ENCODE peak calls at places on chromosomes 12 and 14, in four cellular contexts. One of them, this sample, is unnamed.

GRCh38 chr12:131048611-131048990 is 94.9 kb downstream of the ADGRD1 start:
- DNase-seq in GM12892: no peak
- DNase-seq in lower leg skin: no peak
- DNase-seq in HT-29: no peak
- DNase-seq in this sample: no peak

GRCh38 chr12:115149685-115150378 is 465.9 kb upstream of the TBX3 start:
- DNase-seq in GM12892: no peak
- DNase-seq in lower leg skin: no peak
- DNase-seq in HT-29: no peak
- DNase-seq in this sample: no peak

GRCh38 chr14:54783660-54784015 is 119.0 kb downstream of the GCH1 start:
- DNase-seq in GM12892: no peak
- DNase-seq in lower leg skin: no peak
- DNase-seq in HT-29: no peak
- DNase-seq in this sample: no peak

GRCh38 chr12:93202688-93203087 is 175.0 kb upstream of the NUDT4 start:
- DNase-seq in GM12892: no peak
- DNase-seq in lower leg skin: no peak
- DNase-seq in HT-29: no peak
- DNase-seq in this sample: no peak

GRCh38 chr14:102504302-102504950 is 5.2 kb downstream of the ANKRD9 start:
- DNase-seq in GM12892: no peak
- DNase-seq in lower leg skin: no peak
- DNase-seq in HT-29: no peak
- DNase-seq in this sample: no peak

GRCh38 chr12:96420255-96420930 is 20.2 kb upstream of the CDK17 start:
- DNase-seq in GM12892: no peak
- DNase-seq in lower leg skin: no peak
- DNase-seq in HT-29: no peak
- DNase-seq in this sample: no peak

GRCh38 chr12:32532415-32532814 is 133.1 kb downstream of the FGD4 start:
- DNase-seq in GM12892: no peak
- DNase-seq in lower leg skin: no peak
- DNase-seq in HT-29: no peak
- DNase-seq in this sample: no peak

GRCh38 chr14:74429221-74429691 is 3.2 kb upstream of the SYNDIG1L start:
- DNase-seq in GM12892: no peak
- DNase-seq in lower leg skin: no peak
- DNase-seq in HT-29: no peak
- DNase-seq in this sample: no peak

GRCh38 chr14:91331761-91332447 is 85.7 kb downstream of the CCDC88C start:
- DNase-seq in GM12892: no peak
- DNase-seq in lower leg skin: no peak
- DNase-seq in HT-29: peak; percentile 9
- DNase-seq in this sample: peak; percentile 82

GRCh38 chr14:54976316-54976715 is 50.6 kb downstream of the WDHD1 start:
- DNase-seq in GM12892: no peak
- DNase-seq in lower leg skin: no peak
- DNase-seq in HT-29: no peak
- DNase-seq in this sample: no peak

GRCh38 chr14:75562048-75562447 is 16.4 kb upstream of the FLVCR2 start:
- DNase-seq in GM12892: no peak
- DNase-seq in lower leg skin: no peak
- DNase-seq in HT-29: no peak
- DNase-seq in this sample: peak; percentile 22

GRCh38 chr12:104769207-104769606 is 188.9 kb downstream of the SLC41A2 start:
- DNase-seq in GM12892: no peak
- DNase-seq in lower leg skin: no peak
- DNase-seq in HT-29: no peak
- DNase-seq in this sample: no peak

GRCh38 chr12:71626768-71627167 is 36.9 kb downstream of the ZFC3H1 start:
- DNase-seq in GM12892: no peak
- DNase-seq in lower leg skin: no peak
- DNase-seq in HT-29: no peak
- DNase-seq in this sample: no peak

GRCh38 chr12:120468846-120469449 is 600 bp downstream of the SRSF9 start:
- DNase-seq in GM12892: no peak
- DNase-seq in lower leg skin: no peak
- DNase-seq in HT-29: no peak
- DNase-seq in this sample: no peak

GRCh38 chr12:41531147-41531829 is 343.2 kb downstream of the PDZRN4 start:
- DNase-seq in GM12892: no peak
- DNase-seq in lower leg skin: no peak
- DNase-seq in HT-29: no peak
- DNase-seq in this sample: no peak

GRCh38 chr12:117300131-117300530 is 61.3 kb downstream of the NOS1 start:
- DNase-seq in GM12892: no peak
- DNase-seq in lower leg skin: no peak
- DNase-seq in HT-29: no peak
- DNase-seq in this sample: no peak